ENCODE peak calls at places on chromosomes 3 and 15, in seven cellular contexts. One of them, this sample, is unnamed.

GRCh38 chr3:99969133-99969532 is 145.2 kb downstream of the FILIP1L start:
- DNase-seq in Kasumi-1: no peak
- DNase-seq in right atrium auricular region: no peak
- DNase-seq in NAMALWA: no peak
- DNase-seq in amniotic epithelial cell: peak; percentile 88
- DNase-seq in dorsolateral prefrontal cortex: no peak
- DNase-seq in EL: no peak
- DNase-seq in this sample: no peak

GRCh38 chr3:115861166-115861733 is 237.9 kb downstream of the GAP43 start:
- DNase-seq in Kasumi-1: no peak
- DNase-seq in right atrium auricular region: no peak
- DNase-seq in NAMALWA: no peak
- DNase-seq in amniotic epithelial cell: no peak
- DNase-seq in dorsolateral prefrontal cortex: no peak
- DNase-seq in EL: no peak
- DNase-seq in this sample: no peak

GRCh38 chr3:11565072-11565471 is 78.6 kb downstream of the VGLL4 start:
- DNase-seq in Kasumi-1: no peak
- DNase-seq in right atrium auricular region: no peak
- DNase-seq in NAMALWA: no peak
- DNase-seq in amniotic epithelial cell: no peak
- DNase-seq in dorsolateral prefrontal cortex: no peak
- DNase-seq in EL: no peak
- DNase-seq in this sample: no peak

GRCh38 chr15:41961014-41961518 is 11.3 kb downstream of the EHD4 start:
- DNase-seq in Kasumi-1: no peak
- DNase-seq in right atrium auricular region: no peak
- DNase-seq in NAMALWA: no peak
- DNase-seq in amniotic epithelial cell: no peak
- DNase-seq in dorsolateral prefrontal cortex: no peak
- DNase-seq in EL: peak; percentile 41
- DNase-seq in this sample: no peak

GRCh38 chr15:77107531-77108355 is 36.8 kb upstream of the TSPAN3 start:
- DNase-seq in Kasumi-1: peak; percentile 31
- DNase-seq in right atrium auricular region: peak; percentile 63
- DNase-seq in NAMALWA: peak; percentile 53
- DNase-seq in amniotic epithelial cell: peak; percentile 60
- DNase-seq in dorsolateral prefrontal cortex: peak; percentile 49
- DNase-seq in EL: peak; percentile 47
- DNase-seq in this sample: peak; percentile 29

GRCh38 chr3:187739561-187740445 is 5.5 kb downstream of the BCL6 start:
- DNase-seq in Kasumi-1: peak; percentile 83
- DNase-seq in right atrium auricular region: peak; percentile 89
- DNase-seq in NAMALWA: peak; percentile 86
- DNase-seq in amniotic epithelial cell: peak; percentile 97
- DNase-seq in dorsolateral prefrontal cortex: peak; percentile 61
- DNase-seq in EL: peak; percentile 88
- DNase-seq in this sample: peak; percentile 90

GRCh38 chr15:66599536-66600239 is 33.9 kb upstream of the LCTL start:
- DNase-seq in Kasumi-1: no peak
- DNase-seq in right atrium auricular region: no peak
- DNase-seq in NAMALWA: no peak
- DNase-seq in amniotic epithelial cell: no peak
- DNase-seq in dorsolateral prefrontal cortex: no peak
- DNase-seq in EL: no peak
- DNase-seq in this sample: no peak

GRCh38 chr3:4850928-4851265 is 128.3 kb upstream of the BHLHE40 start:
- DNase-seq in Kasumi-1: no peak
- DNase-seq in right atrium auricular region: no peak
- DNase-seq in NAMALWA: no peak
- DNase-seq in amniotic epithelial cell: no peak
- DNase-seq in dorsolateral prefrontal cortex: no peak
- DNase-seq in EL: no peak
- DNase-seq in this sample: no peak

GRCh38 chr3:162130582-162130981 is 634.0 kb downstream of the OTOL1 start:
- DNase-seq in Kasumi-1: no peak
- DNase-seq in right atrium auricular region: no peak
- DNase-seq in NAMALWA: no peak
- DNase-seq in amniotic epithelial cell: no peak
- DNase-seq in dorsolateral prefrontal cortex: no peak
- DNase-seq in EL: no peak
- DNase-seq in this sample: no peak